ENCODE peak calls at places on chromosomes 7 and 10, in eight cellular contexts. One of them, this sample, is unnamed.

GRCh38 chr7:127041689-127042452 is 210.9 kb downstream of the GRM8 start:
- DNase-seq in cardiac muscle cell: no peak
- DNase-seq in BJ: no peak
- DNase-seq in AG09319: no peak
- DNase-seq in Peyer's patch: no peak
- DNase-seq in pancreas: no peak
- DNase-seq in fibroblast of mammary gland: no peak
- DNase-seq in progenitor cell of endocrine pancreas: no peak
- DNase-seq in this sample: no peak

GRCh38 chr7:123367508-123368122 is 166.8 kb downstream of the IQUB start:
- DNase-seq in cardiac muscle cell: peak; percentile 53
- DNase-seq in Peyer's patch: no peak
- DNase-seq in BJ: no peak
- DNase-seq in AG09319: no peak
- DNase-seq in fibroblast of mammary gland: peak; percentile 63
- DNase-seq in progenitor cell of endocrine pancreas: no peak
- DNase-seq in pancreas: no peak
- DNase-seq in this sample: peak; percentile 40

GRCh38 chr10:97333601-97334369 is 744 bp downstream of the FRAT2 start:
- DNase-seq in AG09319: no peak
- DNase-seq in BJ: no peak
- DNase-seq in progenitor cell of endocrine pancreas: no peak
- DNase-seq in cardiac muscle cell: peak; percentile 52
- DNase-seq in pancreas: peak; percentile 61
- DNase-seq in fibroblast of mammary gland: peak; percentile 52
- DNase-seq in Peyer's patch: peak; percentile 46
- DNase-seq in this sample: peak; percentile 50

GRCh38 chr10:108204528-108205313 is 1040.2 kb upstream of the SORCS1 start:
- DNase-seq in cardiac muscle cell: peak; percentile 76
- DNase-seq in progenitor cell of endocrine pancreas: no peak
- DNase-seq in BJ: no peak
- DNase-seq in pancreas: no peak
- DNase-seq in Peyer's patch: no peak
- DNase-seq in AG09319: no peak
- DNase-seq in fibroblast of mammary gland: peak; percentile 47
- DNase-seq in this sample: peak; percentile 45

GRCh38 chr7:6228865-6229264 is 43.6 kb downstream of the CYTH3 start:
- DNase-seq in progenitor cell of endocrine pancreas: no peak
- DNase-seq in Peyer's patch: no peak
- DNase-seq in fibroblast of mammary gland: peak; percentile 82
- DNase-seq in pancreas: no peak
- DNase-seq in BJ: peak; percentile 21
- DNase-seq in AG09319: no peak
- DNase-seq in cardiac muscle cell: no peak
- DNase-seq in this sample: no peak

GRCh38 chr7:87513735-87514319 is 38.3 kb upstream of the ABCB4 start:
- DNase-seq in AG09319: no peak
- DNase-seq in BJ: no peak
- DNase-seq in cardiac muscle cell: no peak
- DNase-seq in fibroblast of mammary gland: no peak
- DNase-seq in pancreas: no peak
- DNase-seq in progenitor cell of endocrine pancreas: no peak
- DNase-seq in Peyer's patch: no peak
- DNase-seq in this sample: no peak

GRCh38 chr7:104059103-104059502 is 69.6 kb upstream of the RELN start:
- DNase-seq in Peyer's patch: no peak
- DNase-seq in cardiac muscle cell: no peak
- DNase-seq in fibroblast of mammary gland: no peak
- DNase-seq in BJ: no peak
- DNase-seq in pancreas: no peak
- DNase-seq in AG09319: no peak
- DNase-seq in progenitor cell of endocrine pancreas: no peak
- DNase-seq in this sample: no peak

GRCh38 chr10:14736600-14737081 is 38.1 kb downstream of the FAM107B start:
- DNase-seq in Peyer's patch: peak; percentile 73
- DNase-seq in BJ: peak; percentile 21
- DNase-seq in cardiac muscle cell: peak; percentile 77
- DNase-seq in pancreas: no peak
- DNase-seq in progenitor cell of endocrine pancreas: no peak
- DNase-seq in fibroblast of mammary gland: no peak
- DNase-seq in AG09319: no peak
- DNase-seq in this sample: no peak

GRCh38 chr7:38291117-38291647 is 17.7 kb upstream of the TARP start:
- DNase-seq in pancreas: no peak
- DNase-seq in Peyer's patch: no peak
- DNase-seq in progenitor cell of endocrine pancreas: no peak
- DNase-seq in BJ: no peak
- DNase-seq in cardiac muscle cell: no peak
- DNase-seq in AG09319: no peak
- DNase-seq in fibroblast of mammary gland: no peak
- DNase-seq in this sample: no peak

GRCh38 chr7:83271212-83272099 is 108.8 kb upstream of the PCLO start:
- DNase-seq in progenitor cell of endocrine pancreas: no peak
- DNase-seq in pancreas: no peak
- DNase-seq in BJ: no peak
- DNase-seq in cardiac muscle cell: peak; percentile 37
- DNase-seq in Peyer's patch: no peak
- DNase-seq in fibroblast of mammary gland: peak; percentile 26
- DNase-seq in AG09319: no peak
- DNase-seq in this sample: no peak

GRCh38 chr10:44985175-44985681 is 6.6 kb upstream of the DEPP1 start:
- DNase-seq in BJ: no peak
- DNase-seq in progenitor cell of endocrine pancreas: no peak
- DNase-seq in cardiac muscle cell: no peak
- DNase-seq in AG09319: no peak
- DNase-seq in pancreas: peak; percentile 39
- DNase-seq in fibroblast of mammary gland: no peak
- DNase-seq in Peyer's patch: no peak
- DNase-seq in this sample: no peak

GRCh38 chr7:158923928-158924511 is 67.7 kb downstream of the DYNC2I1 start:
- DNase-seq in fibroblast of mammary gland: no peak
- DNase-seq in progenitor cell of endocrine pancreas: no peak
- DNase-seq in Peyer's patch: no peak
- DNase-seq in AG09319: no peak
- DNase-seq in pancreas: no peak
- DNase-seq in cardiac muscle cell: no peak
- DNase-seq in BJ: no peak
- DNase-seq in this sample: no peak
- TF ChIP-seq CTCF in fibroblast of mammary gland: no peak
- TF ChIP-seq CTCF in progenitor cell of endocrine pancreas: no peak
- TF ChIP-seq CTCF in Peyer's patch: no peak
- TF ChIP-seq CTCF in AG09319: no peak
- TF ChIP-seq CTCF in pancreas: no peak
- TF ChIP-seq CTCF in cardiac muscle cell: no peak
- TF ChIP-seq CTCF in BJ: no peak
- TF ChIP-seq CTCF in this sample: no peak

GRCh38 chr10:99172950-99173349 is 62.7 kb downstream of the HPSE2 start:
- DNase-seq in cardiac muscle cell: no peak
- DNase-seq in BJ: no peak
- DNase-seq in fibroblast of mammary gland: no peak
- DNase-seq in pancreas: no peak
- DNase-seq in progenitor cell of endocrine pancreas: no peak
- DNase-seq in AG09319: no peak
- DNase-seq in Peyer's patch: no peak
- DNase-seq in this sample: no peak

DNA sequence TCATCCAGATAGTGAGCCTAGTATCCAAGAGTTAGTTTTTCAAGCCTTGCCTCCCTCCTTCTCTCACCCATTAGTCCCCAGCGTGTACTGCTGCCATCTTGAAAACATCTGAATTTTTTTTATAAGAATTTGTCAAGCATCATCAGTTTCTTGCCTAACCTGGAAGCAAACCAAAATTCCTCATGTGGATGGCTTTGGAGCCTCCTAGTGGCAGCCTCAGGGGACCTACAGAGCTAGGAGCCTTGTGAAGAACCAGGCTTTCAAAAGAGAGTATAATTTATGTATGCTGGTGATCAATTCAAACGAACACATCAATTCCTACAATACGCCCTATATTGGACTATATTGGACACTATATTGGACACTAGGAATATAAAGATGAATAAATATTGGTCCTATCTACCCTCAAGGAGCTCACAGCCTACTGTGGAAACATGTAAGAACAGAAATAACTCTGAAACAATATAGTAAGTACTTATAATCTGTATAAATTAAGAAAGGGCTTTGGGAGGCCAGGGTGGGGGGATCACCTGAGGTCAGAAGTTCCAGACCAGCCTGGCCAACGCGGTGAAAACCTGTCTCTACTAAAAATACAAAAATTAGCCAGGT is 63.4 kb downstream of the HPSE2 start:
- DNase-seq in BJ: peak; percentile 3
- DNase-seq in Peyer's patch: no peak
- DNase-seq in pancreas: peak; percentile 16
- DNase-seq in AG09319: no peak
- DNase-seq in cardiac muscle cell: peak; percentile 78
- DNase-seq in fibroblast of mammary gland: peak; percentile 60
- DNase-seq in progenitor cell of endocrine pancreas: peak; percentile 18
- DNase-seq in this sample: peak; percentile 56
- TF ChIP-seq CTCF in BJ: peak; percentile 79
- TF ChIP-seq CTCF in Peyer's patch: peak; percentile 14
- TF ChIP-seq CTCF in pancreas: peak; percentile 19
- TF ChIP-seq CTCF in AG09319: peak; percentile 24
- TF ChIP-seq CTCF in cardiac muscle cell: peak; percentile 55
- TF ChIP-seq CTCF in fibroblast of mammary gland: peak; percentile 58
- TF ChIP-seq CTCF in progenitor cell of endocrine pancreas: peak; percentile 86
- TF ChIP-seq CTCF in this sample: peak; percentile 46

GRCh38 chr7:156582591-156583123 is 57.9 kb upstream of the RNF32 start:
- DNase-seq in AG09319: no peak
- DNase-seq in Peyer's patch: no peak
- DNase-seq in cardiac muscle cell: no peak
- DNase-seq in BJ: no peak
- DNase-seq in progenitor cell of endocrine pancreas: no peak
- DNase-seq in pancreas: no peak
- DNase-seq in fibroblast of mammary gland: no peak
- DNase-seq in this sample: no peak
- TF ChIP-seq CTCF in AG09319: no peak
- TF ChIP-seq CTCF in Peyer's patch: no peak
- TF ChIP-seq CTCF in cardiac muscle cell: no peak
- TF ChIP-seq CTCF in BJ: no peak
- TF ChIP-seq CTCF in progenitor cell of endocrine pancreas: no peak
- TF ChIP-seq CTCF in pancreas: no peak
- TF ChIP-seq CTCF in fibroblast of mammary gland: no peak
- TF ChIP-seq CTCF in this sample: no peak

GRCh38 chr7:3430588-3430987 is 129.5 kb downstream of the SDK1 start:
- DNase-seq in BJ: no peak
- DNase-seq in Peyer's patch: no peak
- DNase-seq in pancreas: no peak
- DNase-seq in AG09319: no peak
- DNase-seq in fibroblast of mammary gland: no peak
- DNase-seq in progenitor cell of endocrine pancreas: no peak
- DNase-seq in cardiac muscle cell: peak; percentile 49
- DNase-seq in this sample: no peak

GRCh38 chr7:3434611-3435010 is 133.6 kb downstream of the SDK1 start:
- DNase-seq in cardiac muscle cell: no peak
- DNase-seq in pancreas: no peak
- DNase-seq in progenitor cell of endocrine pancreas: no peak
- DNase-seq in AG09319: no peak
- DNase-seq in BJ: no peak
- DNase-seq in fibroblast of mammary gland: no peak
- DNase-seq in Peyer's patch: no peak
- DNase-seq in this sample: no peak

GRCh38 chr7:3429981-3430380 is 128.9 kb downstream of the SDK1 start:
- DNase-seq in fibroblast of mammary gland: no peak
- DNase-seq in BJ: no peak
- DNase-seq in progenitor cell of endocrine pancreas: no peak
- DNase-seq in AG09319: no peak
- DNase-seq in pancreas: no peak
- DNase-seq in cardiac muscle cell: no peak
- DNase-seq in Peyer's patch: no peak
- DNase-seq in this sample: no peak

GRCh38 chr7:3431306-3431705 is 130.3 kb downstream of the SDK1 start:
- DNase-seq in AG09319: no peak
- DNase-seq in fibroblast of mammary gland: peak; percentile 37
- DNase-seq in BJ: no peak
- DNase-seq in cardiac muscle cell: no peak
- DNase-seq in Peyer's patch: no peak
- DNase-seq in progenitor cell of endocrine pancreas: no peak
- DNase-seq in pancreas: no peak
- DNase-seq in this sample: no peak

GRCh38 chr7:3432916-3433315 is 131.9 kb downstream of the SDK1 start:
- DNase-seq in cardiac muscle cell: no peak
- DNase-seq in fibroblast of mammary gland: peak; percentile 84
- DNase-seq in BJ: peak; percentile 4
- DNase-seq in progenitor cell of endocrine pancreas: no peak
- DNase-seq in Peyer's patch: no peak
- DNase-seq in pancreas: no peak
- DNase-seq in AG09319: peak; percentile 18
- DNase-seq in this sample: no peak
- TF ChIP-seq CTCF in cardiac muscle cell: no peak
- TF ChIP-seq CTCF in fibroblast of mammary gland: no peak
- TF ChIP-seq CTCF in BJ: no peak
- TF ChIP-seq CTCF in progenitor cell of endocrine pancreas: no peak
- TF ChIP-seq CTCF in Peyer's patch: no peak
- TF ChIP-seq CTCF in pancreas: no peak
- TF ChIP-seq CTCF in AG09319: no peak
- TF ChIP-seq CTCF in this sample: no peak

GRCh38 chr10:84845628-84846261 is 517.4 kb downstream of the CCSER2 start:
- DNase-seq in fibroblast of mammary gland: no peak
- DNase-seq in AG09319: no peak
- DNase-seq in progenitor cell of endocrine pancreas: no peak
- DNase-seq in cardiac muscle cell: peak; percentile 61
- DNase-seq in BJ: no peak
- DNase-seq in pancreas: no peak
- DNase-seq in Peyer's patch: no peak
- DNase-seq in this sample: peak; percentile 39
- TF ChIP-seq CTCF in fibroblast of mammary gland: no peak
- TF ChIP-seq CTCF in AG09319: no peak
- TF ChIP-seq CTCF in progenitor cell of endocrine pancreas: peak; percentile 53
- TF ChIP-seq CTCF in cardiac muscle cell: no peak
- TF ChIP-seq CTCF in BJ: no peak
- TF ChIP-seq CTCF in pancreas: no peak
- TF ChIP-seq CTCF in Peyer's patch: no peak
- TF ChIP-seq CTCF in this sample: no peak

This sample was measured in endothelial cell.